ENCODE peak calls at places on chromosomes 2 and 18, in six cellular contexts. X, U, S, J, H and B are unnamed samples.
A peak's percentile ranks its signal among the peaks of the same experiment; 100 is the strongest.

GRCh38 chr2:222753251-222753824 is 81.9 kb downstream of the MOGAT1 start:
- DNase-seq in X (peak; percentile 82), U (no peak), S (peak; percentile 15), J (no peak), H (no peak), B (no peak)

GRCh38 chr18:11502368-11502767 is 107.0 kb upstream of the SLC35G4 start:
- DNase-seq in X (peak; percentile 83), U (no peak), S (no peak), J (peak; percentile 20), H (no peak), B (no peak)

GRCh38 chr2:41764919-41765318 is 282.9 kb upstream of the PKDCC start:
- DNase-seq in X (no peak), U (no peak), S (no peak), J (no peak), H (no peak), B (no peak)

GRCh38 chr2:156132130-156132529 is 200.4 kb downstream of the NR4A2 start:
- DNase-seq in X (no peak), U (no peak), S (peak; percentile 41), J (no peak), H (no peak), B (no peak)

GRCh38 chr18:23924813-23925212 is 89.7 kb upstream of the TTC39C start:
- DNase-seq in X (peak; percentile 50), U (no peak), S (no peak), J (no peak), H (no peak), B (no peak)

GRCh38 chr18:51070545-51070944 is 40.5 kb downstream of the SMAD4 start:
- DNase-seq in X (peak; percentile 93), U (no peak), S (no peak), J (peak; percentile 56), H (no peak), B (peak; percentile 61)

GRCh38 chr18:10234912-10235439 is 219.5 kb upstream of the APCDD1 start:
- DNase-seq in X (peak; percentile 85), U (no peak), S (no peak), J (peak; percentile 6), H (no peak), B (peak; percentile 68)

GRCh38 chr2:68018727-68019126 is 44.1 kb downstream of the C1D start:
- DNase-seq in X (peak; percentile 31), U (no peak), S (no peak), J (peak; percentile 24), H (no peak), B (no peak)

GRCh38 chr18:37396981-37397720 is 168.4 kb downstream of the CELF4 start:
- DNase-seq in X (peak; percentile 7), U (no peak), S (no peak), J (no peak), H (no peak), B (no peak)

GRCh38 chr18:75086494-75087034 is 122.4 kb downstream of the PTGR3 start:
- DNase-seq in X (no peak), U (no peak), S (no peak), J (no peak), H (no peak), B (no peak)

GRCh38 chr2:84839851-84840250 is 41.0 kb downstream of the TRABD2A start:
- DNase-seq in X (no peak), U (no peak), S (no peak), J (no peak), H (no peak), B (no peak)

GRCh38 chr2:160042054-160042453 is 20.4 kb downstream of the PLA2R1 start:
- DNase-seq in X (no peak), U (no peak), S (no peak), J (no peak), H (no peak), B (no peak)

GRCh38 chr18:45324489-45325111 is 290.7 kb upstream of the SLC14A2 start:
- DNase-seq in X (peak; percentile 8), U (no peak), S (no peak), J (peak; percentile 11), H (peak; percentile 57), B (no peak)

GRCh38 chr2:220228310-220229006 is 601.0 kb downstream of the SLC4A3 start:
- DNase-seq in X (peak; percentile 99), U (peak; percentile 97), S (no peak), J (peak; percentile 96), H (no peak), B (peak; percentile 60)

GRCh38 chr2:26011990-26012856 is 21.7 kb upstream of the RAB10 start:
- DNase-seq in X (peak; percentile 81), U (peak; percentile 100), S (peak; percentile 54), J (peak; percentile 47), H (no peak), B (peak; percentile 66)

GRCh38 chr2:216829533-216829932 is 30.3 kb downstream of the TNP1 start:
- DNase-seq in X (peak; percentile 63), U (no peak), S (peak; percentile 11), J (no peak), H (peak; percentile 57), B (peak; percentile 40)

GRCh38 chr2:118292991-118293390 is 204.7 kb downstream of the INSIG2 start:
- DNase-seq in X (no peak), U (no peak), S (no peak), J (no peak), H (no peak), B (no peak)

GRCh38 chr2:98468621-98469236 is 24.1 kb downstream of the INPP4A start:
- DNase-seq in X (peak; percentile 65), U (no peak), S (no peak), J (no peak), H (no peak), B (no peak)

GRCh38 chr2:166115589-166115988 is 12.2 kb downstream of the SCN1A start:
- DNase-seq in X (no peak), U (no peak), S (no peak), J (no peak), H (no peak), B (no peak)

GRCh38 chr18:3889803-3890202 is 439.8 kb downstream of the TGIF1 start:
- DNase-seq in X (peak; percentile 78), U (no peak), S (no peak), J (peak; percentile 8), H (no peak), B (peak; percentile 23)

GRCh38 chr18:8876887-8877286 is 171.5 kb downstream of the MTCL1 start:
- DNase-seq in X (no peak), U (no peak), S (no peak), J (no peak), H (no peak), B (no peak)

DNA sequence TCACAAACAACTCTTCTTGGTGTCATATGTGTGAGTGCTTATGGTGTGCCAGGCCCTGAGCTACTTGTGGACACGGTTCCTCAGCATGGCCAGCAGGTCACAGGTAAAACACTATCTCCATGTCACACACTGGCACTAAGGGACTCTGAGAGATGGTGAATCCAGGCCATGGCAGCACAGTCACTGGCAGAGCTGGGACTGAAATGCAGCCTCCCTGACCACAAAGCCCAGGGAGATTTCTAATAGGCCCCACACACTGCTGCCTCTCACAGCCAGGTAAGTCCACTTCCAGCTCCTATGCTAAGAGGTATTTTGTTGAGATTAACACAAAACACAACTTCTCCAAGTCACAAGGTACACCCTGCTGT is 92.0 kb downstream of the ACTR2 start:
- DNase-seq in X (no peak), U (no peak), S (no peak), J (no peak), H (no peak), B (no peak)
- H3K27ac ChIP-seq in X (peak overlapping the region; percentile 88), U (peak overlapping the region; percentile 76), S (no peak overlapping the region), J (peak overlapping the region; percentile 97), H (no peak overlapping the region), B (peak overlapping the region; percentile 76)

GRCh38 chr2:127887452-127888219 is 1.9 kb upstream of the AMMECR1L start:
- DNase-seq in X (no peak), U (no peak), S (peak; percentile 24), J (no peak), H (no peak), B (no peak)
- H3K27ac ChIP-seq in X (peak overlapping the region; percentile 64), U (peak overlapping the region; percentile 81), S (no peak overlapping the region), J (no peak overlapping the region), H (peak overlapping the region; percentile 14), B (no peak overlapping the region)

GRCh38 chr18:1544016-1544415 is 639.3 kb downstream of the ADCYAP1 start:
- DNase-seq in X (no peak), U (no peak), S (no peak), J (no peak), H (no peak), B (no peak)
- H3K27ac ChIP-seq in X (no peak overlapping the region), U (no peak overlapping the region), S (no peak overlapping the region), J (no peak overlapping the region), H (no peak overlapping the region), B (no peak overlapping the region)

DNA sequence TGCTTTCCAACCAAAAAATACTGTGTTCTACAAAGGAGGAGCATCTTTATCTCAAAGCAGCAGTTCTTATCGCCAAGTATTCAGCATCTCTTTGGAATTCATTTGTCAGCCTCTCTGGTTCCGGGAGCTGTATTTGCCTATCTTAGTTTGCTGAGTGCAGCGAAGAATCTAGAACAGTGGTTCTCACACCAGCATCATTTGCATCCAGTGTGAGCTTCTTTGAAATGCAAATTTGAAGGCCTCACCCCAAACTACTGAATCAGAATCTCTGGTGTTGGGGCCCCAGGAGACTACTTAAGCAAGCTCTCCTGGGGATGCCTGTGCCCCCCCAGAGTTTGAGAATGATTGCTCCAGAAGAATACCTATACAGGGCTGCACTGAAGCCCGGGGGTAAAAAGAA is 1.5 kb upstream of the PTPN2 start:
- DNase-seq in X (no peak), U (no peak), S (peak; percentile 66), J (no peak), H (no peak), B (no peak)
- H3K27ac ChIP-seq in X (no peak overlapping the region), U (no peak overlapping the region), S (no peak overlapping the region), J (no peak overlapping the region), H (no peak overlapping the region), B (no peak overlapping the region)

GRCh38 chr18:77442393-77442792 is 192.7 kb downstream of the GALR1 start:
- DNase-seq in X (no peak), U (no peak), S (no peak), J (no peak), H (no peak), B (no peak)

GRCh38 chr18:77444385-77444784 is 194.7 kb downstream of the GALR1 start:
- DNase-seq in X (no peak), U (no peak), S (no peak), J (no peak), H (no peak), B (no peak)

DNA sequence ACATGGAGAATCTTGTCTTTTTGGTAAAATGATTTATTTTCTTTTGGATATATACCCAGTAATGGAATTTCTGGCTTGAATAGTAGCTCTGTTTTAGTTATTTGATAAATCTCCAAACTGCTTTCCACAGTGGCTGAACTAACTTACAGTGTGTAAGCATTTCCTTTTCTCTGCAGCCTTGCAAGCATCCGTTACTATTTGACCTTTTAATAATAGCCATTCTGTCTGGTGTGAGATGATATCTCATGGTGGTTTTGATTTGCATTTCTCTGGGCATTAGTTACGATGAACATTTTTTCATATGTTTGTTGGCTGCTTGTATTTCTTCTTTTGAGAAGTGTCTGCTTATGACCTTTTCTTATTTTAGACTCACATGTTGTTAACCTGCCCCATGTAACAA is 190.2 kb downstream of the GALR1 start:
- DNase-seq in X (no peak), U (no peak), S (no peak), J (no peak), H (no peak), B (no peak)
- H3K27ac ChIP-seq in X (no peak overlapping the region), U (no peak overlapping the region), S (no peak overlapping the region), J (no peak overlapping the region), H (no peak overlapping the region), B (no peak overlapping the region)

DNA sequence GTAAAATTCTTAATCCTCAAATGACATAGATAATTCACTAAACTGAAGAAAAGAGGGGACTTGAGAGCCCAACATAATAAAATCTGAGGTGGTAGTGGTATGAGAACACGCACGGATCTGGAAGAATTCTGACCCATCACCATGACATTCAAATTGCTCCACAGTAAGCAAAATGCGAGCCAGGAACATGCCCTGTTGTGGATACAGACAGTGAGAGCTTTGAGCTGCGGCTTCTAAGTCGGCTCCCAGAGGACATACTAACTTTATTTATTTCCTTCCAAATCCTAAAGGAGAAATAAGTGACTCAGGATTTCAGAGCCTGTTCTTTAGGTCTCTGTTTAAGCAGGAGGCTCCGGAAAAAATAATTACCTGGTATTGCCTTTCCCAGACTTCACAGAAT is 143.4 kb upstream of the SMAD7 start:
- DNase-seq in X (peak; percentile 58), U (no peak), S (no peak), J (no peak), H (no peak), B (no peak)
- H3K27ac ChIP-seq in X (peak overlapping the region; percentile 38), U (no peak overlapping the region), S (no peak overlapping the region), J (no peak overlapping the region), H (no peak overlapping the region), B (no peak overlapping the region)